ENCODE peak calls at places on chromosomes 3 and 15, in four cellular contexts. Y, M, G and I are unnamed samples.

GRCh38 chr15:24823473-24823872 is 131.3 kb upstream of the SNRPN start:
- DNase-seq in M (no peak), G (no peak), Y (no peak), I (no peak)

GRCh38 chr3:56219894-56220805 is 248.1 kb downstream of the ERC2 start:
- DNase-seq in Y (no peak), G (no peak), M (no peak), I (no peak)

GRCh38 chr3:3636815-3637214 is 162.4 kb upstream of the LRRN1 start:
- DNase-seq in G (no peak), M (no peak), Y (no peak), I (no peak)

GRCh38 chr15:91871138-91871537 is 17.6 kb downstream of the SLCO3A1 start:
- DNase-seq in Y (no peak), M (no peak), G (no peak), I (no peak)

GRCh38 chr3:56762718-56763117 is 39.0 kb downstream of the ARHGEF3 start:
- DNase-seq in G (no peak), M (no peak), Y (no peak), I (no peak)

GRCh38 chr3:111241960-111242359 is 170.3 kb downstream of the NECTIN3 start:
- DNase-seq in Y (peak), M (no peak), G (no peak), I (no peak)

GRCh38 chr3:113232367-113232766 is 21.0 kb downstream of the BOC start:
- DNase-seq in Y (no peak), M (no peak), G (no peak), I (no peak)

GRCh38 chr3:127427169-127427655 is 139.4 kb upstream of the PRR20G start:
- DNase-seq in G (no peak), M (no peak), Y (peak), I (no peak)

GRCh38 chr3:79531566-79532295 is 236.1 kb downstream of the ROBO1 start:
- DNase-seq in M (no peak), Y (no peak), G (no peak), I (no peak)
- H3K4me3 ChIP-seq in M (no peak), Y (no peak), G (no peak), I (no peak)

GRCh38 chr3:37995652-37996641 is 5.4 kb downstream of the VILL start:
- DNase-seq in M (no peak), G (no peak), Y (peak), I (no peak)
- H3K4me3 ChIP-seq in M (no peak), G (no peak), Y (peak), I (no peak)

DNA sequence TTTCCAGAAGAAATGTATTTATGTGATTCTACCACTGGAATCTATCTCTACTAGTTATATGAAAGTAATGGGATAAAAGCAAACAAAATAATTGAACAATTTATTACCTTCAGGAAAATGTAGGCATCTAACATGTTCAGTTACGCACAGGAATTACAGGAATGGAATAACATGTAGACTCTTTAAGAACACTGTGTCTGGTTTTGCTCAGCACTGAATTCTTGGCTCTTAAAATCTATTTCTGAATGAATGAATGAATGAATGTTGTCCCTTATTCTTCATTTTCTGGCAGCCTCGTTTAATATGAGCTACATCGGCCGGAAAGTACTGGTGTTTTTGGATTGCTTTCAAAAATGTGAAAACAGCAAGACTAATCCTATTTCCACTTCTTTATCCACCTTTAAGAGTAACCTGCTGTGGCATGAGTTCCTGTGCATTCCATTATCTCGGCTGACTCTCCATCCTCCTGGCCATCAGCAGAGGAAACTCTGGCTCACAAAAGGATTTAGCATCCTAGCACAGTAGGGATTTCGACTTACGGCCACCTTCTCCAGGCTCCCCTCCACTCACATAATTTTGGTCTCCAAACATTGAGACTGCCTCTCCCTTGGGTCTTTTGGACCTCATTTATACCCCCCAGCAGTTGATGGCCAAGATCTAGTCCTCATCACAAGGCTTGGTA is 145.4 kb downstream of the FOXP1 start:
- DNase-seq in M (no peak), Y (no peak), G (no peak), I (no peak)
- H3K4me3 ChIP-seq in M (no peak), Y (no peak), G (no peak), I (no peak)

GRCh38 chr3:196989721-196990262 is 21.2 kb upstream of the PIGZ start:
- DNase-seq in M (no peak), G (no peak), Y (peak), I (no peak)
- H3K4me3 ChIP-seq in M (no peak), G (no peak), Y (no peak), I (no peak)

DNA sequence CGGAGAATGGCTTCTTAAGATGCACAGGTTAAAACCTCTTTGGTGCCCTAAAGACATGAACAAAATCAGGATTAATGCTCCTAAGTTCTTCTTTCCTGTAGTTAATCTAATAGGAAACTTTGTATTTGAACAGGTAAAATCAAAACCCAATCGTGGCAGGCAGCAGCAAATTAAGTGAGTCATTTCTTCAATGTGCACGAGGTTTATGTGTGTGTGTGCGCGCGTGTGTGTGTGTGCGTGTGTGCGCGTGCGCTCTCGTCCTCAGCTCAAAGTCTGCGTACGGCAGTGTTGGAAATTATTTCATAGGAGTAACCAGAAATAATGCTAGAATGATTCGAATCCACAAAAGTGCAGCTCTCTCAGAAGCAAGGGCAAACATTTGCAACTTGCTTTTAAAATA is 905 bp downstream of the FAM81A start:
- DNase-seq in G (no peak), Y (no peak), M (no peak), I (no peak)
- H3K4me3 ChIP-seq in G (no peak), Y (peak), M (peak), I (no peak)

GRCh38 chr3:154766765-154767503 is 313.2 kb upstream of the MME start:
- DNase-seq in G (no peak), Y (no peak), M (no peak), I (no peak)

GRCh38 chr3:154759966-154760365 is 320.2 kb upstream of the MME start:
- DNase-seq in M (no peak), Y (no peak), G (no peak), I (no peak)

GRCh38 chr3:154765241-154765640 is 314.9 kb upstream of the MME start:
- DNase-seq in Y (no peak), M (no peak), G (no peak), I (no peak)
- H3K4me3 ChIP-seq in Y (no peak), M (no peak), G (no peak), I (no peak)

GRCh38 chr15:33194704-33195261 is at the start of gene FMN1:
- DNase-seq in Y (peak), G (peak), M (peak), I (peak)
- H3K4me3 ChIP-seq in Y (peak), G (peak), M (peak), I (peak)

DNA sequence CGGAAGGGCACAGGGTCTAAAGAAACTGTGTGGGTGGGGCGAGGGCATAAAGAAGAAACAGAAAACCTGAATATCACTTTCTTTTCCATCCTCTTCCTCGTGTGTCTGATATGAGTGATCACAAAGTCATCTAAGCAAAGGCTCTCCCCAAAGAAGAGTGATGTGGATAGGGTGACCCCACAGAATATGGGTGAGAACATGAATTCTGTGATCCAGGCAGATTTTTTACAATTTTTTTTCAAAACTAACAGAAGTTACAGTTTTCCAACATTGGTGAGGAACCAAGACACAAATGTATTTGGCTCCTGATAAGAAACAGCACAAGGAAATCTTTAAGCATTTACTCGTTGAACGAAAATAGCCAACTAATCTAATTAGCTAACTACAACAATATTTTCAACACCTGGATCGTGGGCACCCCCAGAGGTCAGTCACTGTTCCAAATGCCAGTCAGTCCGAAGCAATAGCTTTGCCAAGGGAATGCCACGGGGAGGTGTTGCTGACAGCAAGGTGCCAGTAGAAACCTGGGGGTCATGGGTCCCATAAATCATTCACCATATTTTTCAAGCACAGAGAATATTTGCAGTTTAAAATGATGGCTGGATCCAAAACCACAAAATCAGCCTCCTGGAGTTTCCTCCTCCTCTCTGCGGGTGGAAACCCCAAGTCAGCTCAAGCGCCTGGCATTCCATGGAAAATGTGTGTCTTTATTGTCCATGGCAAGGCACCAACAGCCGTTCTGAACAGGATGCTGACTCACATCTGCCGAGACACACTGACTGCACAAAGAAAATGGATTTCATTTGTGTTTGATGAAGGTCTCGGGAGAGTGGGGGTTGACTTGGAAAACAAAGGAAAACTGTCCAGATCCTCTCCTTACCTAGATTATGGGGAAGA is 26.7 kb downstream of the ANXA2 start:
- DNase-seq in Y (no peak), M (peak), G (peak), I (peak)
- H3K4me3 ChIP-seq in Y (no peak), M (peak), G (no peak), I (peak)

GRCh38 chr3:196440696-196441095 is 8.5 kb upstream of the UBXN7 start:
- DNase-seq in Y (no peak), M (no peak), G (no peak), I (no peak)

GRCh38 chr3:196444495-196444894 is 12.3 kb upstream of the UBXN7 start:
- DNase-seq in G (no peak), Y (no peak), M (no peak), I (no peak)

DNA sequence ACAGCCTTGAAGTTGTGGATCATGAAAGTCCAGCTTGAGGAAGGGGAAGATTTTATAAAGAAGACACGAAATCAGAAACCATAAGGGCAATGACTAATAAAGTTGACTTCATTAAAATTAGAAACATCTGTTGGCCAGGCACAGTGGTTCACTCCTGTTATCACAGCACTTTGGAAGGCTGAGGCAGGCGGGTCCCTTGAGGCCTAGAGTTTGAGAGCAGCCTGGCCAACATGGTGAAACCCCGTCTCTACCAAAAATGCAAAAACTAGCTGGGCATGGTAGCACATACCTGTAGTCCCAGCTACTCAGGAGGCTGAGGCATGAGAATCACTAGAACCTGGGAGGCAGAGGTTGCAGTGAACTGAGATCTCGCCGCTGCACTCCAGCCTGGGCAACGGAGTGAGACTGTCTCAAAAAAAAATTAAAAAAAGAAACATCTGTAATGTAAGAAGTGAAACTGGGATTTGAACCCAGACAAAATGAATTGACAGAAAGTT is 7.9 kb upstream of the UBXN7 start:
- DNase-seq in M (no peak), Y (no peak), G (peak), I (peak)
- H3K4me3 ChIP-seq in M (no peak), Y (no peak), G (no peak), I (no peak)

GRCh38 chr15:32732574-32733157 is 14.9 kb downstream of the GREM1 start:
- DNase-seq in Y (no peak), M (no peak), G (no peak), I (no peak)
- H3K4me3 ChIP-seq in Y (no peak), M (no peak), G (no peak), I (no peak)